ENCODE peak calls at places on chromosomes 7 and 10, in ten cellular contexts. A, L, Q, X, J, M, Y, F, U and T are unnamed samples.

GRCh38 chr7:70072220-70072619 is 473.9 kb downstream of the AUTS2 start:
- DNase-seq in A (no peak), L (no peak), Q (no peak), X (no peak), J (no peak), M (no peak), Y (no peak), F (no peak), U (no peak), T (no peak)

GRCh38 chr7:119482209-119482608 is 790.8 kb upstream of the KCND2 start:
- DNase-seq in A (no peak), L (peak; percentile 43), Q (no peak), X (no peak), J (no peak), M (no peak), Y (peak; percentile 43), F (no peak), U (no peak), T (no peak)

GRCh38 chr10:95278061-95278988 is 12.5 kb downstream of the PDLIM1 start:
- DNase-seq in A (no peak), L (no peak), Q (peak; percentile 63), X (peak; percentile 65), J (no peak), M (no peak), Y (no peak), F (no peak), U (no peak), T (no peak)

GRCh38 chr10:93383562-93383981 is 98.6 kb downstream of the MYOF start:
- DNase-seq in A (peak; percentile 95), L (no peak), Q (no peak), X (peak; percentile 85), J (no peak), M (no peak), Y (no peak), F (no peak), U (no peak), T (no peak)

GRCh38 chr10:43673471-43673870 is 24.8 kb upstream of the ZNF32 start:
- DNase-seq in A (no peak), L (no peak), Q (no peak), X (no peak), J (no peak), M (no peak), Y (no peak), F (no peak), U (no peak), T (no peak)

GRCh38 chr10:100728928-100729876 is 16.2 kb upstream of the PAX2 start:
- DNase-seq in A (no peak), L (peak; percentile 87), Q (no peak), X (no peak), J (peak; percentile 16), M (no peak), Y (peak; percentile 72), F (no peak), U (no peak), T (no peak)

GRCh38 chr10:79298403-79299244 is 48.6 kb upstream of the PPIF start:
- DNase-seq in A (peak; percentile 91), L (peak; percentile 53), Q (peak; percentile 88), X (peak; percentile 97), J (no peak), M (no peak), Y (no peak), F (peak; percentile 70), U (peak; percentile 84), T (no peak)

GRCh38 chr7:105644937-105645336 is 63.6 kb upstream of the EFCAB10 start:
- DNase-seq in A (no peak), L (no peak), Q (no peak), X (no peak), J (no peak), M (no peak), Y (no peak), F (no peak), U (no peak), T (no peak)

GRCh38 chr10:115975506-115975905 is 297.5 kb downstream of the GFRA1 start:
- DNase-seq in A (no peak), L (no peak), Q (no peak), X (no peak), J (no peak), M (no peak), Y (no peak), F (no peak), U (no peak), T (no peak)

GRCh38 chr10:91042069-91042468 is 121.2 kb upstream of the ANKRD1 start:
- DNase-seq in A (no peak), L (no peak), Q (no peak), X (no peak), J (no peak), M (no peak), Y (no peak), F (no peak), U (no peak), T (no peak)

GRCh38 chr7:135923700-135924261 is 53.4 kb downstream of the MTPN start:
- DNase-seq in A (peak; percentile 54), L (peak; percentile 81), Q (no peak), X (peak; percentile 79), J (no peak), M (no peak), Y (no peak), F (no peak), U (no peak), T (no peak)

GRCh38 chr7:135414850-135415439 is 95.0 kb downstream of the CNOT4 start:
- DNase-seq in A (peak; percentile 21), L (peak; percentile 65), Q (peak; percentile 56), X (peak; percentile 48), J (no peak), M (no peak), Y (no peak), F (no peak), U (no peak), T (no peak)

GRCh38 chr7:22672892-22673637 is 53.9 kb upstream of the IL6 start:
- DNase-seq in A (no peak), L (no peak), Q (no peak), X (no peak), J (no peak), M (no peak), Y (no peak), F (no peak), U (no peak), T (no peak)

GRCh38 chr7:15086882-15087281 is 184.3 kb upstream of the DGKB start:
- DNase-seq in A (no peak), L (no peak), Q (no peak), X (no peak), J (no peak), M (no peak), Y (no peak), F (no peak), U (no peak), T (no peak)

GRCh38 chr7:149232362-149232761 is 7.1 kb upstream of the ZNF212 start:
- DNase-seq in A (no peak), L (no peak), Q (no peak), X (no peak), J (no peak), M (no peak), Y (no peak), F (no peak), U (no peak), T (no peak)
- H3K27ac ChIP-seq in A (peak overlapping the region; percentile 96), L (no peak overlapping the region), Q (no peak overlapping the region), X (no peak overlapping the region), J (no peak overlapping the region), M (no peak overlapping the region), Y (no peak overlapping the region), F (no peak overlapping the region), U (no peak overlapping the region), T (no peak overlapping the region)

DNA sequence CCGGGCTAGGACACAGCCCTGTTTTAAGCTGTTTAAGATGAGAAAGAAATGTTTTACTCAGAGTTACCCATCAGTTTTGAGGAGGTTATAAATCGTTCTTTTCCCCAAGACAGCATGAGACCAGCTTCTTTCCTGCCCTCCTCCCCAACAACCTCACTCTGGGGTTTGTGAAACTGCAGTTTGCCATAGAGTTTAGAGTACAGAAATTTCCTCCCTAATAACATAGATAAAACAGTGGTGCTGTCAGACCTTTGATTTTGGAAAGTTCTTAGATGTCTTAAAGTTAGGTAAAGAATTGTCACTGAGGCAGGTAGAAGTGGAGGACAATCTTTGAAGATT is 165.0 kb downstream of the WNT2 start:
- DNase-seq in A (no peak), L (no peak), Q (no peak), X (no peak), J (no peak), M (no peak), Y (no peak), F (no peak), U (no peak), T (no peak)
- H3K27ac ChIP-seq in A (peak overlapping the region; percentile 49), L (no peak overlapping the region), Q (no peak overlapping the region), X (peak overlapping the region; percentile 58), J (no peak overlapping the region), M (no peak overlapping the region), Y (no peak overlapping the region), F (no peak overlapping the region), U (peak overlapping the region; percentile 62), T (no peak overlapping the region)

GRCh38 chr10:110260746-110261477 is 43.8 kb downstream of the SMNDC1 start:
- DNase-seq in A (no peak), L (no peak), Q (no peak), X (peak; percentile 56), J (no peak), M (no peak), Y (no peak), F (no peak), U (no peak), T (no peak)

GRCh38 chr10:110258542-110258941 is 46.2 kb downstream of the SMNDC1 start:
- DNase-seq in A (no peak), L (no peak), Q (no peak), X (no peak), J (no peak), M (no peak), Y (no peak), F (no peak), U (no peak), T (no peak)

GRCh38 chr10:110263164-110263563 is 41.6 kb downstream of the SMNDC1 start:
- DNase-seq in A (no peak), L (no peak), Q (no peak), X (no peak), J (no peak), M (no peak), Y (no peak), F (no peak), U (no peak), T (no peak)

GRCh38 chr10:110254467-110254866 is 47.1 kb downstream of the MXI1 start:
- DNase-seq in A (no peak), L (no peak), Q (no peak), X (no peak), J (no peak), M (no peak), Y (no peak), F (no peak), U (no peak), T (no peak)

GRCh38 chr10:110259317-110259716 is 45.4 kb downstream of the SMNDC1 start:
- DNase-seq in A (no peak), L (no peak), Q (no peak), X (no peak), J (no peak), M (no peak), Y (no peak), F (no peak), U (no peak), T (no peak)
- H3K27ac ChIP-seq in A (no peak overlapping the region), L (no peak overlapping the region), Q (no peak overlapping the region), X (no peak overlapping the region), J (no peak overlapping the region), M (no peak overlapping the region), Y (no peak overlapping the region), F (no peak overlapping the region), U (no peak overlapping the region), T (no peak overlapping the region)

DNA sequence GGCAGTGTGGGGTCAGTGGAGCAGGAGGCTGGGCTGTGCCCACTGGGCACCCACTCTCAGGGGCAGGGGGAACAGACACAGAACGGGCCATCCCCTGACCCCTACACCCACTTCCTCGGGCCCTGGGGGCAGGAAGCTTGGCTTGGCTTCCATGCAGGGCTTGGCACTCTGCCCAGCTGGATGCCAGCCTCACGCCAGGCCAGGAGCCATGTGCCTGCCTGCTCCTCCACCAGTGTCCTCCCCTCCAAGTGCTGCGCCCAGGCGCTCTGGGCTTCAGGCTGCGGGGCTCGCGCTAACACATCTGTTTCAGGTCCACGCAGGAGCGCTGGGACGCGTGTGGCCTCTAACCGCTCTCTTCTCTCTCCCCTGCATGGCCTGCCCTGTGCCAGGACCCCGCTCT is 12.7 kb downstream of the LDB3 start:
- DNase-seq in A (no peak), L (no peak), Q (no peak), X (no peak), J (peak; percentile 58), M (no peak), Y (no peak), F (no peak), U (no peak), T (no peak)
- H3K27ac ChIP-seq in A (no peak overlapping the region), L (no peak overlapping the region), Q (no peak overlapping the region), X (no peak overlapping the region), J (peak overlapping the region; percentile 60), M (no peak overlapping the region), Y (no peak overlapping the region), F (peak overlapping the region; percentile 79), U (no peak overlapping the region), T (no peak overlapping the region)